ENCODE peak calls at places on chromosome 22, in eight cellular contexts. I is Karpas-422, Z is globus pallidus, U is tibial artery, N is Ammon's horn, J is GM13977, H is amniotic stem cell, L is right atrium auricular region. M is an unnamed sample.

GRCh38 chr22:39090426-39091064 is 6.5 kb upstream of the APOBEC3H start:
- DNase-seq in H (no peak), J (no peak), U (no peak), Z (no peak), N (no peak), I (no peak), L (no peak), M (no peak)

GRCh38 chr22:50274311-50274710 is 4.1 kb upstream of the MAPK11 start:
- DNase-seq in I (peak), U (no peak), H (peak), L (peak), Z (peak), N (peak), J (peak), M (no peak)

GRCh38 chr22:24102366-24103200 is 78.7 kb upstream of the SUSD2 start:
- DNase-seq in H (no peak), I (no peak), J (no peak), U (peak), Z (no peak), L (no peak), N (no peak), M (no peak)

GRCh38 chr22:30825711-30826505 is 131.2 kb downstream of the OSBP2 start:
- DNase-seq in Z (no peak), I (no peak), L (no peak), J (no peak), N (no peak), H (no peak), U (peak), M (no peak)

GRCh38 chr22:30876925-30877553 is 91.5 kb downstream of the MORC2 start:
- DNase-seq in I (peak), H (no peak), J (no peak), Z (peak), U (peak), L (no peak), N (peak), M (no peak)

GRCh38 chr22:49812838-49813237 is 14.8 kb downstream of the BRD1 start:
- DNase-seq in H (no peak), L (no peak), N (no peak), I (no peak), Z (no peak), J (no peak), U (no peak), M (no peak)

GRCh38 chr22:24496234-24496633 is 1.1 kb downstream of the UPB1 start:
- DNase-seq in L (no peak), J (no peak), H (no peak), N (no peak), U (no peak), Z (no peak), I (no peak), M (no peak)

GRCh38 chr22:44999231-44999630 is 10.6 kb downstream of the PHF21B start:
- DNase-seq in J (no peak), I (no peak), L (no peak), N (no peak), U (no peak), Z (no peak), H (no peak), M (no peak)

M was measured in NCI-H524 treated with DMSO at 0.1 percent for 48 hours.